ENCODE peak calls at places on chromosomes 13 and 19, in four cellular contexts. R, C, Z and M are unnamed samples.

GRCh38 chr13:40940841-40941240 is 78.3 kb downstream of the ELF1 start:
- DNase-seq in C (no peak), R (no peak), Z (no peak), M (no peak)

GRCh38 chr19:51259348-51260245 is 8.7 kb downstream of the SIGLECL1 start:
- DNase-seq in R (peak), C (peak), Z (peak), M (peak)

GRCh38 chr19:11480927-11481776 is at the start of gene ELAVL3:
- DNase-seq in Z (no peak), C (no peak), R (no peak), M (no peak)

GRCh38 chr19:49997709-49998108 is 27.5 kb downstream of the VRK3 start:
- DNase-seq in Z (peak), C (peak), R (peak), M (peak)

GRCh38 chr19:31517466-31518180 is 168.4 kb upstream of the TSHZ3 start:
- DNase-seq in C (no peak), R (no peak), Z (no peak), M (no peak)

GRCh38 chr19:40362160-40362559 is 13.7 kb downstream of the PLD3 start:
- DNase-seq in C (no peak), Z (no peak), R (no peak), M (no peak)

GRCh38 chr19:628168-628567 is 5.2 kb downstream of the POLRMT start:
- DNase-seq in Z (no peak), C (no peak), R (no peak), M (peak)

GRCh38 chr13:86051134-86052103 is 252.2 kb upstream of the SLITRK6 start:
- DNase-seq in Z (no peak), R (no peak), C (no peak), M (no peak)

GRCh38 chr13:44884076-44884729 is 105.1 kb downstream of the NUFIP1 start:
- DNase-seq in R (peak), C (no peak), Z (no peak), M (no peak)

GRCh38 chr13:55029280-55029679 is 2000.7 kb downstream of the OLFM4 start:
- DNase-seq in C (no peak), Z (no peak), R (no peak), M (no peak)

GRCh38 chr19:57191141-57192063 is at the start of gene ZNF264:
- DNase-seq in C (peak), Z (peak), R (peak), M (peak)

GRCh38 chr13:31945202-31945978 is 86.2 kb upstream of the FRY start:
- DNase-seq in C (no peak), Z (peak), R (no peak), M (no peak)

GRCh38 chr13:20474515-20474914 is 51.1 kb downstream of the CRYL1 start:
- DNase-seq in R (no peak), Z (no peak), C (no peak), M (no peak)

GRCh38 chr13:77047649-77048343 is 20.8 kb upstream of the FBXL3 start:
- DNase-seq in C (no peak), R (no peak), Z (no peak), M (no peak)

GRCh38 chr19:55116232-55117062 is 990 bp downstream of the PPP1R12C start:
- DNase-seq in C (peak), Z (peak), R (peak), M (peak)

GRCh38 chr19:13016245-13016627 is 21.0 kb downstream of the NFIX start:
- DNase-seq in R (no peak), Z (no peak), C (no peak), M (no peak)

GRCh38 chr19:4077800-4078683 is 11.3 kb upstream of the ZBTB7A start:
- DNase-seq in C (no peak), R (peak), Z (peak), M (peak)

GRCh38 chr19:47511681-47512080 is 3.2 kb downstream of the NAPA start:
- DNase-seq in Z (no peak), C (no peak), R (no peak), M (peak)

GRCh38 chr13:98741741-98742435 is 10.6 kb downstream of the SLC15A1 start:
- DNase-seq in C (no peak), R (no peak), Z (no peak), M (peak)

GRCh38 chr13:44818428-44818827 is 170.8 kb downstream of the NUFIP1 start:
- DNase-seq in R (no peak), C (peak), Z (no peak), M (peak)

GRCh38 chr19:14081797-14082674 is 3.5 kb downstream of the C19orf67 start:
- DNase-seq in C (no peak), Z (peak), R (no peak), M (no peak)

GRCh38 chr13:24083722-24084421 is 76.6 kb upstream of the SPATA13 start:
- DNase-seq in Z (no peak), R (no peak), C (no peak), M (no peak)

GRCh38 chr13:72205773-72206172 is 338.8 kb upstream of the DACH1 start:
- DNase-seq in C (no peak), R (no peak), Z (no peak), M (no peak)

GRCh38 chr13:36088001-36088400 is 43.2 kb downstream of the DCLK1 start:
- DNase-seq in R (no peak), C (no peak), Z (no peak), M (no peak)

GRCh38 chr19:29866011-29866410 is 54.2 kb downstream of the CCNE1 start:
- DNase-seq in Z (no peak), C (no peak), R (no peak), M (no peak)

GRCh38 chr19:18855647-18856384 is 24.1 kb downstream of the UPF1 start:
- DNase-seq in C (no peak), Z (no peak), R (no peak), M (no peak)

GRCh38 chr19:18858906-18859646 is 27.3 kb downstream of the UPF1 start:
- DNase-seq in R (no peak), Z (no peak), C (no peak), M (no peak)

GRCh38 chr19:18854982-18855381 is 23.2 kb downstream of the UPF1 start:
- DNase-seq in R (no peak), C (no peak), Z (no peak), M (no peak)

GRCh38 chr19:18857223-18857622 is 25.5 kb downstream of the UPF1 start:
- DNase-seq in C (no peak), Z (no peak), R (no peak), M (no peak)

DNA sequence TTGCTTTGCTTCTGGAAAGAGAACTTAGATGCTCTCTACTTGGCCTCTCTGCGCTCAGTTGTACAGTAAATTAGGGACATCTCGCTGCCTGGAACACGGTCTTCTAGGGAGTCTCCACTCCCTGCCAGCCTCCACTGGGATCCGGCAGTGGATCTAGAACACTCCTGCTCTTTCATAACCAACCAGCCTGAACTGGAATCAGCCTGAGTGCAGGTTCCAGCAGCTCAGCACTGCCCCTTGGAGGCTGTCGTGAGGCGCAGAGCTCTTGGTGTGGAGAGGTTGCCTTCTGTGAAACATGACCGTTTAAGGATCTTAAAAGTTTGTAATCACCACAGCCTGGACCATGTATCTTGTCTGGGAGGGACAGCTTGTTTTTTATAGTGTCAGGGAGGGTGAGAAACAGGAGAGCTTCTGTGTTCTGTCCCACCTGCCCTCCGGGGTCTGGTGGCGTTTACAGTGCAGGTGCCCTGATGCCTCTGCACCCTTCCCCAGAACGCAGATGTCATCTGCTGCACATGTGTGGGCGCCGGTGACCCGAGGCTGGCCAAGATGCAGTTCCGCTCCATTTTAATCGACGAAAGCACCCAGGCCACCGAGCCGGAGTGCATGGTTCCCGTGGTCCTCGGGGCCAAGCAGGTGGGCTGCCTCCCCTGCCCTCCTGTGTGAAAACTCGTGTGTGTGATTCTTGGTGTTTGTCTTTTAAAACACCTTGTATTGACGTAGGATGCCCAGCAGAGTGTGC is 24.8 kb downstream of the UPF1 start:
- DNase-seq in Z (peak), C (no peak), R (no peak), M (peak)
- TF ChIP-seq MYC in Z (no peak), C (no peak), R (no peak), M (no peak)

GRCh38 chr13:49561064-49561410 is 24.3 kb downstream of the RCBTB1 start:
- DNase-seq in C (peak), R (no peak), Z (no peak), M (no peak)

GRCh38 chr13:49563513-49563912 is 21.8 kb downstream of the RCBTB1 start:
- DNase-seq in R (no peak), C (no peak), Z (no peak), M (no peak)

GRCh38 chr13:49559006-49559405 is 26.4 kb downstream of the RCBTB1 start:
- DNase-seq in Z (no peak), C (no peak), R (no peak), M (no peak)

DNA sequence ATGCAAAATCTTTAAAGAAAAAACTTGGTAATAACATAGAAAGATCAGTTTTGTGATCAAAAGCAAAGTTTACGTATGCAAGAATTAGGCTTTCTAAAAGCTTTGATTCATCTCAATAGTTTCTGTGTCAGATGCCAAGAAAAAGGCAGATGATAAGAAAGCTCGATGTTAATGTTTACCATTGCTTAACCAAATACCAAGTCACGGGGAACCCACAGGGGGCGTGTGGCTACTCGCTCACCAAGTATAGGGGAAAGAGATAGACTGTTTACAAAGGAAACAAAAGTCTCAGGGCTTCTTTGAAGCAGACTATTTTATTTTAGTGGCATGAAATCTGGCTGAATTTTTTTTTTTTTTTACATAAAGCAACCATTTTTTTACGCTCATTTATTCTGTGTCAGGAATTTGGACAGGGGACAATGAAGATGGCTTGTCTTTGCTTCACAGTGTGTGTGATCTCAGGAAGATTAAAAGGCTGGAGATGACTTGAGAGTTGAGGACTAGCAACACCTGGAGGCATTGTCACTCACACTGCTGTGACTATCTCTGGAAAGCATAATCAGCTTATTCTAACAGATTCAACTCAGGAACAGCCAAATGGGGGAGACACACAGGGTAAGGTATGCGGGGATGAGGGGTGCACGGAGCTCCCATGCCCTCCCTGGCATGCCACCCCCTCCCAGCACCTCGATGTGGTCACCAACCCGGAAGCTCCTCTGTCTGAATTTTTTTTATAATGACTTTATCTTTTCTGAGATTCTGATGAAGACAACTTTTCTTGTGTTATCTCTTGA is 24.9 kb downstream of the RCBTB1 start:
- DNase-seq in Z (peak), R (no peak), C (peak), M (no peak)
- TF ChIP-seq CTCF in Z (no peak), R (no peak), C (peak), M (no peak)

DNA sequence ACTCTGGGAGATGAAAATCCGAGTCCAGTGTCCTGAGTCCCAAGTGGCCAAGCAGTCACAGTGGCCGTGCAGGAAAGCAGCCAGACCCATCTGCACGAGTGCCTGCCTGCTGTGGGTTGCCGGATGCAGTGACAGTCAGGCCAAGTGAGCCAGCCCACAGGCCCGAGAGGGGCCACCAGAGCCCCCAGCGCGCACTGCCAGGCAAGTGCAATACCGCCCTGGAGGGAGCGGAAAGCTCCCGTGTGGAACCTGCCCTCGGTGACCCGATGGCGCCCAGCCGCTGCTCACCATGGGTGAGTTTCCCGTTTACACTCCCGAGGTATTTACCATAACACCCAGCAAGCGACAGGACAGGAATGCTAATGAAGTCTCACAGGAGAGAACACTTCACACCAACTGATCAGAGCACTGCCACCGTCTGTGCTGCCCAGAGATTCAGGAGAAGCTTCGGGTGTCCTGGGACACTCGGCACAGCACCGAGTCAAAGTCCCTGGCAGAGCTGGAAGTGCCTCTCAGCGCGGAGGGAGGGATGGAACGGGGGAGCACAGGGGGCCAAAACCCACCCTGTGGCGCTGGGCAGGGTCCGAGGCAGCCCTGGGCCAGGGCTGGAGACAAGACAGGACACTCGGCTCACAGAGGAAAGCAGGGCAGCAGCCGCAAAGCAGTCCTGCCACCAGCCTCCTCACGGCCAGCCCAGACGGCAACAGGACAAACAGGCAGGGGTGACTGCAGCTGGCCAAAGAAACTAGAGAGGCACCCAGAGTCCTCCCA is 21.3 kb upstream of the TINCR start:
- DNase-seq in C (no peak), Z (no peak), R (no peak), M (no peak)
- TF ChIP-seq MYC in C (no peak), Z (no peak), R (no peak), M (no peak)

GRCh38 chr13:101155920-101156319 is 260.4 kb downstream of the NALCN start:
- DNase-seq in Z (no peak), C (no peak), R (no peak), M (no peak)
- TF ChIP-seq CTCF in Z (peak), C (no peak), R (peak), M (peak)

DNA sequence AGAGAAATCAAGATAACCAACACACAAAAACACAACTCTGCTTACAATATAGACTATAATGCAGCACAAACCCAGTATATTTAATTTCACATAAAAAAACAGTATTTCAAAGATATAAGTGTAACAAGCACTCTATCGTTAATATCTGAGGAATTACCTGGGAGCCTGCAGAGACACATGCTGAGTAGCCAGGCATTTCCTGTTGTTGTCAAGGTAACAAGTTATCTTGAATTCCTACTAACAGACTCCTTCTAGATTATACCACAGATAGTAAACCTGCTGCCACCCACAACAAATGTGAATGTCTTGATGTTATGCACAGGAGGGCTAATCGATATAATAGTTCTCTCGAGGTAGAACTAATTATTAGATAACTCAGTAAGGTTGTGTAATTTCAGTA is 826.0 kb upstream of the PRR20A start:
- DNase-seq in R (no peak), Z (no peak), C (no peak), M (no peak)
- TF ChIP-seq MYC in R (no peak), Z (no peak), C (no peak), M (no peak)

DNA sequence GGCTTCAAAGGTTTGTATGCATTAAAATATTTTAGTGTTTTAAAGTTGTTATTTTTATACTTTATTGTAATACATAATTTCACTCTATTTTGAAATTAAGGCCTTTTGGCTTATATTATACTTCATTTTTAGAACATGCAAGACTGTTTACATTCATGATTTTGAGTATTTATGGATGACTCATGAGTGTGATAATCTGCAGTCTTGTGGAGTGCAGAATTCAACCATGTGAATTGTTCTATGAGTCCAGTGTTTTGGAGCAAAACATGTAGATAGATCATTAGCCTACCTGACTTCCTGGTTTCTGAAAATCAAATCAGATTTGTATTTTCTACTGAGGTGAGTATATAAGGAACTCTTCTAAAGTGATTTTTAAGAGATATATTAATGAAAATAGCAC is 241.8 kb downstream of the PCCA start:
- DNase-seq in C (no peak), R (no peak), Z (no peak), M (no peak)
- TF ChIP-seq CTCF in C (no peak), R (no peak), Z (no peak), M (no peak)

DNA sequence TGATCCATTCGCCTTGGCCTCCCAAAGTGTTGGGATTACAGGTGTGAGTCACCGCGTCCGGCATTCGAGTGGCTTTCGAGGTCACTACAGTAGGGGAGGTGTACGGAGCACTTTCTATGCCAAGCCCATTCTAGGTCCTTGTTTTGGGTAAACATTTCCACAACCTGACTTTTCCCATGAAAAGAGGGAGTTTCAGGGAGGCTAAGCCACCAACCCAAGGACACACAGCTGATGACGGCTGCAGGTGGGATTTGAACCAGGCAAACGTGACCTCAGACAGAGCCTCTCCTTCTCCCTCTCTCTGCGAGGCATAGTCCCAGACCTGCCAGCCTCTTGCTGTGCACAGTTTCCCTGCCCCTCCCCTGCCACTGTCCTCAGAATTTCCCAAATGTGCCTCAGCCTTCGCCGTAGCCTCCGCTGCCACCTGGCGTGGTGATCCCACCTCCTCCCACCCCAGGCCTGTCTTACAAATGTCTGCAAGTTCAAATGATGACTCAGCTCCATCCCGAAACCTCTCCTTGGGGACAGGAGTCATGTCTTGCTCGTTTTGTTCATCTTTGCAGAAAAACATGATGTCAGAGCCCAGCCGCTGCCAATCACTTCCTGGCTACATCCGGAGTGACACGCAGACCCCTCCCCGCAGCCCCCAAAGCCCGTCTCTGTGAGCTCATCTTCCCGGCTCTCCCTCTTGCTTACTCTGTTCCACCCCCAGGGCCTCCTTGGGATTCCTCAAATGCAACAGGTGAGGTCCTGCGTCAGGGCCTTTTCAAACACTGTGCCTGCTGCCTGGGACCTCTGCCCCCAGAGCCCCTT is 6.6 kb upstream of the GADD45B start:
- DNase-seq in C (no peak), Z (peak), R (peak), M (peak)
- TF ChIP-seq MYC in C (no peak), Z (no peak), R (no peak), M (no peak)